ENCODE peak calls at places on chromosomes 11 and 22, in eight cellular contexts. F is astrocyte of the hippocampus, Q is NCI-H2081 treated with DMSO at 0.1 percent for 48 hours, H is fibroblast of pulmonary artery, Y is endodermal cell, N is choroid plexus epithelial cell, A is fibroblast of gingiva, O is mucosa of descending colon. J is an unnamed sample.

GRCh38 chr11:64540426-64540825 is 50.6 kb upstream of the SLC22A12 start:
- DNase-seq in F (no peak), Q (no peak), H (no peak), Y (no peak), N (no peak), A (no peak), O (no peak), J (no peak)

GRCh38 chr11:47177229-47177845 is 658 bp upstream of the ARFGAP2 start:
- DNase-seq in F (peak), Q (peak), H (peak), Y (peak), N (peak), A (peak), O (no peak), J (peak)

GRCh38 chr11:2265396-2265795 is 5.0 kb downstream of the ASCL2 start:
- DNase-seq in F (no peak), Q (no peak), H (no peak), Y (peak), N (no peak), A (no peak), O (peak), J (no peak)

GRCh38 chr11:46348986-46349401 is 1.7 kb downstream of the DGKZ start:
- DNase-seq in F (no peak), Q (no peak), H (no peak), Y (no peak), N (no peak), A (no peak), O (peak), J (no peak)

GRCh38 chr22:24331468-24332440 is 61.1 kb downstream of the SPECC1L start:
- DNase-seq in F (peak), Q (no peak), H (no peak), Y (no peak), N (peak), A (no peak), O (no peak), J (no peak)

GRCh38 chr11:29282088-29282487 is 734.7 kb downstream of the KCNA4 start:
- DNase-seq in F (peak), Q (no peak), H (peak), Y (no peak), N (peak), A (peak), O (no peak), J (no peak)

GRCh38 chr11:65899356-65900124 is 648 bp downstream of the FOSL1 start:
- DNase-seq in F (peak), Q (no peak), H (peak), Y (peak), N (peak), A (peak), O (peak), J (no peak)

GRCh38 chr11:86294026-86294425 is 8.0 kb upstream of the HIKESHI start:
- DNase-seq in F (no peak), Q (no peak), H (no peak), Y (no peak), N (no peak), A (peak), O (no peak), J (no peak)

GRCh38 chr11:73280606-73281005 is 8.5 kb downstream of the P2RY6 start:
- DNase-seq in F (peak), Q (no peak), H (no peak), Y (no peak), N (no peak), A (no peak), O (no peak), J (no peak)

GRCh38 chr11:69664103-69664775 is 10.9 kb downstream of the LTO1 start:
- DNase-seq in F (no peak), Q (no peak), H (no peak), Y (peak), N (no peak), A (no peak), O (peak), J (no peak)

GRCh38 chr11:11480951-11481350 is 127.9 kb upstream of the CSNK2A3 start:
- DNase-seq in F (peak), Q (no peak), H (no peak), Y (no peak), N (no peak), A (no peak), O (no peak), J (no peak)

J was measured in SHP77.